ENCODE peak calls at places on chromosomes 5 and 9, in ten cellular contexts. N is stimulated activated CD4-positive, alpha-beta T cell treated with anti-CD3 and anti-CD28 coated beads, TNF-alpha, amount 100 ng/mL, for 1 hour; C is HEK293T; K is endothelial cell; T is caudate nucleus; X is adipocyte; W is progenitor cell of endocrine pancreas; J is renal cortical epithelial cell; O is NCI-H2081; Y is AG04449. S is an unnamed sample.

GRCh38 chr9:591292-591691 is 250.2 kb upstream of the DMRT1 start:
- DNase-seq in N (no peak), C (no peak), K (no peak), T (no peak), X (no peak), W (no peak), J (peak; percentile 43), O (no peak), Y (no peak), S (no peak)

GRCh38 chr5:103503065-103503464 is 59.5 kb downstream of the NUDT12 start:
- DNase-seq in N (no peak), C (no peak), K (no peak), T (no peak), X (peak; percentile 22), W (no peak), J (no peak), O (no peak), Y (no peak), S (no peak)

GRCh38 chr5:7926296-7926695 is 57.3 kb downstream of the MTRR start:
- DNase-seq in N (no peak), C (no peak), K (no peak), T (no peak), X (peak; percentile 59), W (no peak), J (peak; percentile 65), O (no peak), Y (peak; percentile 90), S (no peak)

GRCh38 chr5:173329370-173330150 is 1.3 kb upstream of the STC2 start:
- DNase-seq in N (no peak), C (peak; percentile 63), K (peak; percentile 36), T (no peak), X (peak; percentile 78), W (peak; percentile 52), J (no peak), O (no peak), Y (no peak), S (no peak)

GRCh38 chr5:120150770-120151169 is 313.3 kb upstream of the PRR16 start:
- DNase-seq in N (no peak), C (no peak), K (no peak), T (no peak), X (no peak), W (no peak), J (no peak), O (no peak), Y (no peak), S (no peak)

GRCh38 chr5:74622122-74622521 is 18.4 kb downstream of the ENC1 start:
- DNase-seq in N (no peak), C (no peak), K (no peak), T (no peak), X (no peak), W (no peak), J (no peak), O (no peak), Y (no peak), S (no peak)

GRCh38 chr5:16618138-16618897 is 1.5 kb upstream of the RETREG1 start:
- DNase-seq in N (no peak), C (no peak), K (no peak), T (no peak), X (no peak), W (no peak), J (no peak), O (peak; percentile 65), Y (no peak), S (no peak)

GRCh38 chr5:163473613-163474243 is 13.3 kb downstream of the HMMR start:
- DNase-seq in N (no peak), C (no peak), K (no peak), T (no peak), X (peak; percentile 65), W (no peak), J (peak; percentile 42), O (peak; percentile 8), Y (no peak), S (peak; percentile 50)

GRCh38 chr9:4117835-4118610 is 181.8 kb downstream of the GLIS3 start:
- DNase-seq in N (peak; percentile 27), C (no peak), K (peak; percentile 23), T (no peak), X (no peak), W (no peak), J (no peak), O (no peak), Y (no peak), S (no peak)

GRCh38 chr5:54895816-54896341 is 89.5 kb downstream of the ESM1 start:
- DNase-seq in N (no peak), C (peak; percentile 34), K (peak; percentile 21), T (peak; percentile 1), X (peak; percentile 84), W (no peak), J (peak; percentile 78), O (peak; percentile 44), Y (no peak), S (peak; percentile 77)

GRCh38 chr5:123543438-123543837 is 31.5 kb downstream of the CSNK1G3 start:
- DNase-seq in N (no peak), C (no peak), K (no peak), T (no peak), X (no peak), W (no peak), J (peak; percentile 35), O (no peak), Y (no peak), S (no peak)

GRCh38 chr5:178371362-178372090 is 138.9 kb upstream of the PHYKPL start:
- DNase-seq in N (no peak), C (no peak), K (no peak), T (no peak), X (no peak), W (no peak), J (no peak), O (no peak), Y (no peak), S (no peak)

GRCh38 chr5:16931334-16932110 is 4.6 kb downstream of the MYO10 start:
- DNase-seq in N (no peak), C (no peak), K (no peak), T (no peak), X (no peak), W (no peak), J (no peak), O (peak; percentile 80), Y (no peak), S (no peak)

GRCh38 chr9:116152390-116152789 is 1.2 kb upstream of the PAPPA start:
- DNase-seq in N (no peak), C (no peak), K (no peak), T (no peak), X (peak; percentile 80), W (no peak), J (peak; percentile 70), O (peak; percentile 2), Y (no peak), S (peak; percentile 71)

GRCh38 chr5:1311443-1312055 is 16.7 kb upstream of the TERT start:
- DNase-seq in N (no peak), C (no peak), K (no peak), T (no peak), X (no peak), W (no peak), J (no peak), O (no peak), Y (no peak), S (no peak)

GRCh38 chr5:171845857-171846785 is 60.5 kb downstream of the SMIM23 start:
- DNase-seq in N (no peak), C (no peak), K (no peak), T (no peak), X (peak; percentile 37), W (no peak), J (no peak), O (no peak), Y (no peak), S (no peak)

GRCh38 chr5:100791376-100791775 is 111.7 kb downstream of the ST8SIA4 start:
- DNase-seq in N (no peak), C (no peak), K (no peak), T (no peak), X (no peak), W (no peak), J (peak; percentile 55), O (no peak), Y (no peak), S (no peak)

GRCh38 chr9:86795861-86796497 is 151.3 kb downstream of the GAS1 start:
- DNase-seq in N (no peak), C (no peak), K (peak; percentile 20), T (no peak), X (peak; percentile 95), W (no peak), J (no peak), O (no peak), Y (peak; percentile 86), S (no peak)

GRCh38 chr5:139415221-139415861 is 11.5 kb upstream of the SPATA24 start:
- DNase-seq in N (no peak), C (no peak), K (no peak), T (peak; percentile 78), X (no peak), W (no peak), J (peak; percentile 39), O (peak; percentile 91), Y (no peak), S (no peak)

GRCh38 chr5:180399931-180400330 is 46.8 kb upstream of the GFPT2 start:
- DNase-seq in N (no peak), C (peak; percentile 8), K (no peak), T (no peak), X (no peak), W (no peak), J (no peak), O (no peak), Y (no peak), S (no peak)

GRCh38 chr9:88757406-88758010 is 222.5 kb downstream of the NXNL2 start:
- DNase-seq in N (no peak), C (no peak), K (no peak), T (no peak), X (no peak), W (no peak), J (no peak), O (no peak), Y (no peak), S (no peak)

GRCh38 chr9:121133104-121133816 is 58.5 kb downstream of the CNTRL start:
- DNase-seq in N (peak; percentile 30), C (no peak), K (no peak), T (no peak), X (no peak), W (peak; percentile 18), J (no peak), O (peak; percentile 27), Y (no peak), S (no peak)

GRCh38 chr5:140988036-140988997 is 22.0 kb downstream of the PCDHAC2 start:
- DNase-seq in N (no peak), C (no peak), K (no peak), T (no peak), X (no peak), W (no peak), J (peak; percentile 11), O (no peak), Y (no peak), S (no peak)

GRCh38 chr9:125025584-125025983 is 84.7 kb upstream of the GOLGA1 start:
- DNase-seq in N (no peak), C (no peak), K (no peak), T (no peak), X (peak; percentile 44), W (no peak), J (no peak), O (no peak), Y (no peak), S (no peak)

GRCh38 chr9:37997636-37998374 is 71.2 kb downstream of the SHB start:
- DNase-seq in N (no peak), C (no peak), K (no peak), T (peak; percentile 28), X (no peak), W (no peak), J (no peak), O (no peak), Y (no peak), S (no peak)

GRCh38 chr9:30732060-30732459 is 1652.4 kb upstream of the ACO1 start:
- DNase-seq in N (no peak), C (no peak), K (no peak), T (no peak), X (no peak), W (no peak), J (no peak), O (no peak), Y (no peak), S (no peak)

GRCh38 chr9:84620338-84620737 is 49.2 kb upstream of the NTRK2 start:
- DNase-seq in N (no peak), C (no peak), K (no peak), T (no peak), X (no peak), W (no peak), J (no peak), O (no peak), Y (no peak), S (no peak)

GRCh38 chr9:88741335-88741734 is 206.4 kb downstream of the NXNL2 start:
- DNase-seq in N (no peak), C (peak; percentile 31), K (no peak), T (no peak), X (peak; percentile 35), W (no peak), J (no peak), O (no peak), Y (no peak), S (peak; percentile 28)